ENCODE peak calls at places on chromosomes 4 and X, in nine cellular contexts. One of them, this sample, is unnamed.

GRCh38 chr4:165700855-165701254 is 172.2 kb upstream of the TLL1 start:
- DNase-seq in CD8-positive, alpha-beta T cell: no peak
- DNase-seq in colonic mucosa: no peak
- DNase-seq in ovary: no peak
- DNase-seq in hepatocyte: no peak
- DNase-seq in dorsolateral prefrontal cortex: no peak
- DNase-seq in HFF-Myc: no peak
- DNase-seq in epithelial cell of esophagus: peak
- DNase-seq in adrenal gland: no peak
- DNase-seq in this sample: peak

GRCh38 chr4:95889662-95890061 is 49.8 kb downstream of the PDHA2 start:
- DNase-seq in adrenal gland: no peak
- DNase-seq in ovary: no peak
- DNase-seq in hepatocyte: peak
- DNase-seq in HFF-Myc: no peak
- DNase-seq in CD8-positive, alpha-beta T cell: no peak
- DNase-seq in dorsolateral prefrontal cortex: no peak
- DNase-seq in epithelial cell of esophagus: peak
- DNase-seq in colonic mucosa: no peak
- DNase-seq in this sample: peak

GRCh38 chr4:159272341-159273125 is 169.7 kb downstream of the RAPGEF2 start:
- DNase-seq in hepatocyte: no peak
- DNase-seq in epithelial cell of esophagus: no peak
- DNase-seq in HFF-Myc: no peak
- DNase-seq in CD8-positive, alpha-beta T cell: no peak
- DNase-seq in adrenal gland: no peak
- DNase-seq in ovary: no peak
- DNase-seq in dorsolateral prefrontal cortex: no peak
- DNase-seq in colonic mucosa: no peak
- DNase-seq in this sample: peak

GRCh38 chr4:159248383-159249178 is 145.7 kb downstream of the RAPGEF2 start:
- DNase-seq in colonic mucosa: no peak
- DNase-seq in hepatocyte: peak
- DNase-seq in CD8-positive, alpha-beta T cell: no peak
- DNase-seq in dorsolateral prefrontal cortex: no peak
- DNase-seq in ovary: no peak
- DNase-seq in HFF-Myc: no peak
- DNase-seq in epithelial cell of esophagus: no peak
- DNase-seq in adrenal gland: no peak
- DNase-seq in this sample: peak

GRCh38 chr4:187849556-187850245 is 145.9 kb upstream of the ZFP42 start:
- DNase-seq in adrenal gland: no peak
- DNase-seq in dorsolateral prefrontal cortex: no peak
- DNase-seq in ovary: no peak
- DNase-seq in hepatocyte: no peak
- DNase-seq in HFF-Myc: no peak
- DNase-seq in epithelial cell of esophagus: no peak
- DNase-seq in CD8-positive, alpha-beta T cell: no peak
- DNase-seq in colonic mucosa: no peak
- DNase-seq in this sample: no peak

GRCh38 chr4:47913328-47913727 is 1.1 kb downstream of the NFXL1 start:
- DNase-seq in colonic mucosa: no peak
- DNase-seq in CD8-positive, alpha-beta T cell: no peak
- DNase-seq in hepatocyte: peak
- DNase-seq in adrenal gland: no peak
- DNase-seq in epithelial cell of esophagus: peak
- DNase-seq in ovary: no peak
- DNase-seq in HFF-Myc: no peak
- DNase-seq in dorsolateral prefrontal cortex: no peak
- DNase-seq in this sample: no peak

GRCh38 chrX:119391279-119391678 is 7.9 kb upstream of the SLC25A43 start:
- DNase-seq in dorsolateral prefrontal cortex: no peak
- DNase-seq in HFF-Myc: no peak
- DNase-seq in ovary: no peak
- DNase-seq in CD8-positive, alpha-beta T cell: no peak
- DNase-seq in adrenal gland: no peak
- DNase-seq in hepatocyte: no peak
- DNase-seq in epithelial cell of esophagus: peak
- DNase-seq in colonic mucosa: peak
- DNase-seq in this sample: peak

GRCh38 chr4:169383724-169384123 is 113.0 kb upstream of the SH3RF1 start:
- DNase-seq in adrenal gland: no peak
- DNase-seq in epithelial cell of esophagus: peak
- DNase-seq in ovary: no peak
- DNase-seq in HFF-Myc: peak
- DNase-seq in colonic mucosa: no peak
- DNase-seq in hepatocyte: no peak
- DNase-seq in dorsolateral prefrontal cortex: no peak
- DNase-seq in CD8-positive, alpha-beta T cell: no peak
- DNase-seq in this sample: peak

GRCh38 chr4:101156619-101157310 is 190.6 kb downstream of the PPP3CA start:
- DNase-seq in ovary: no peak
- DNase-seq in hepatocyte: no peak
- DNase-seq in HFF-Myc: no peak
- DNase-seq in epithelial cell of esophagus: no peak
- DNase-seq in colonic mucosa: no peak
- DNase-seq in CD8-positive, alpha-beta T cell: no peak
- DNase-seq in adrenal gland: no peak
- DNase-seq in dorsolateral prefrontal cortex: no peak
- DNase-seq in this sample: no peak

GRCh38 chrX:18425199-18426003 is at the start of gene CDKL5:
- DNase-seq in colonic mucosa: peak
- DNase-seq in epithelial cell of esophagus: peak
- DNase-seq in ovary: peak
- DNase-seq in hepatocyte: peak
- DNase-seq in CD8-positive, alpha-beta T cell: peak
- DNase-seq in dorsolateral prefrontal cortex: peak
- DNase-seq in HFF-Myc: peak
- DNase-seq in adrenal gland: peak
- DNase-seq in this sample: peak

GRCh38 chr4:56320293-56320692 is 67.0 kb downstream of the AASDH start:
- DNase-seq in adrenal gland: no peak
- DNase-seq in HFF-Myc: no peak
- DNase-seq in CD8-positive, alpha-beta T cell: no peak
- DNase-seq in dorsolateral prefrontal cortex: no peak
- DNase-seq in hepatocyte: no peak
- DNase-seq in ovary: no peak
- DNase-seq in colonic mucosa: no peak
- DNase-seq in epithelial cell of esophagus: peak
- DNase-seq in this sample: peak

GRCh38 chrX:100880368-100880767 is 6.2 kb upstream of the NOX1 start:
- DNase-seq in epithelial cell of esophagus: no peak
- DNase-seq in HFF-Myc: no peak
- DNase-seq in CD8-positive, alpha-beta T cell: no peak
- DNase-seq in colonic mucosa: peak
- DNase-seq in ovary: no peak
- DNase-seq in hepatocyte: no peak
- DNase-seq in dorsolateral prefrontal cortex: no peak
- DNase-seq in adrenal gland: no peak
- DNase-seq in this sample: no peak

DNA sequence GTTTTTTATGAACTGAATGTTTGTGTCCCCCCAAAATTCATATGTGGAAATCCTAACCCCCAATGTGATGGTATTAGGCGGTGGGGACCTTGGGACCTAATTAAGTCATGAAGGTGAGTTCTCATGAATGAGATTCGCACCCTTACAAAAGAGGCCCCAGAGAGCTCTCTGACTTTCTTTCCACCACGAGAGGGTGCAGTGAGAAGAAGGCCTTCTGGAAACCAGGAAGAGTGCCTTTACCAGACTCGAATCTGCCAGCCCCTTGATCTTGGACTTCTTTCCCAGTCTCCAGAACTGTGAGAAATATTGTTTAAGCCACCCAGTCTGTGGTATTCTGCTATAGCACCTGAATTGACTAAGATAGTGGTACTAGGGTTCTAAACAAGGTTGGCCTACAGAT is 40.8 kb downstream of the STK26 start:
- DNase-seq in HFF-Myc: no peak
- DNase-seq in ovary: no peak
- DNase-seq in hepatocyte: no peak
- DNase-seq in dorsolateral prefrontal cortex: no peak
- DNase-seq in epithelial cell of esophagus: no peak
- DNase-seq in colonic mucosa: no peak
- DNase-seq in CD8-positive, alpha-beta T cell: no peak
- DNase-seq in adrenal gland: no peak
- DNase-seq in this sample: no peak
- TF ChIP-seq CTCF in HFF-Myc: no peak
- TF ChIP-seq CTCF in ovary: no peak
- TF ChIP-seq CTCF in hepatocyte: no peak
- TF ChIP-seq CTCF in dorsolateral prefrontal cortex: no peak
- TF ChIP-seq CTCF in epithelial cell of esophagus: no peak
- TF ChIP-seq CTCF in colonic mucosa: no peak
- TF ChIP-seq CTCF in CD8-positive, alpha-beta T cell: no peak
- TF ChIP-seq CTCF in adrenal gland: no peak
- TF ChIP-seq CTCF in this sample: no peak

DNA sequence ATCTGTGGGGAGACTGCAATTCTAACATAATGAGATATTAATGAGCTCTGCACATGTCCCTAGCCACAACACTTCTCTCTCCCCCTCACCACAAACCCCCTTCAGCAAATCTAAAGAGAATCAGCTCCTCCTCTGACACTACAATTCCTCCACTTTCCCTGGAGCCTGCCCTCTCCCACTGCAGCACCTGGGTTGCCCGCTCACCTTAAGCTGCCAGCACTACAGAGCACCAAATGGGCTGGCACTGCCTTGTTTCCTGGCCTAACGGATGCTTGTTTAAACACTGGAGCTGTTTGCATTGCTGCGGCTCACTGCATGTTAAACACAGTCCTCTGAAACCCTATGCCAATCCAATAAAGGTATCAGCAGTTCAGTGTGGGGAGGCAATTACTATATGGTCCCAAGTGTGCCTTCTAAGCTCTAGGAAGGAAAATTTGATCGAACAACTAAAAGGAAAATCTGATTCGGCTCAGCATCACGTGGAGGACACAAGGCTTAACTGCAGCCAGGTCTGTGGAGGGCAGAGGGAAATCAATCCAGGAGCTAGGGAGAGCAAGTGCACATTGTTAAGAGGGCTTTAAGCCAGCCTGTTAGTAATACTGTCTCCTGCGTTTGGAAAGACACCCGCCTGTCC is 232.3 kb downstream of the MAML3 start:
- DNase-seq in hepatocyte: no peak
- DNase-seq in CD8-positive, alpha-beta T cell: no peak
- DNase-seq in epithelial cell of esophagus: no peak
- DNase-seq in HFF-Myc: no peak
- DNase-seq in ovary: no peak
- DNase-seq in dorsolateral prefrontal cortex: no peak
- DNase-seq in colonic mucosa: peak
- DNase-seq in adrenal gland: no peak
- DNase-seq in this sample: no peak
- H3K4me3 ChIP-seq in hepatocyte: no peak
- H3K4me3 ChIP-seq in CD8-positive, alpha-beta T cell: no peak
- H3K4me3 ChIP-seq in epithelial cell of esophagus: no peak
- H3K4me3 ChIP-seq in HFF-Myc: no peak
- H3K4me3 ChIP-seq in ovary: no peak
- H3K4me3 ChIP-seq in dorsolateral prefrontal cortex: no peak
- H3K4me3 ChIP-seq in colonic mucosa: no peak
- H3K4me3 ChIP-seq in adrenal gland: no peak
- H3K4me3 ChIP-seq in this sample: no peak

GRCh38 chr4:146244496-146244895 is 30.2 kb downstream of the REELD1 start:
- DNase-seq in HFF-Myc: no peak
- DNase-seq in epithelial cell of esophagus: no peak
- DNase-seq in ovary: no peak
- DNase-seq in adrenal gland: no peak
- DNase-seq in CD8-positive, alpha-beta T cell: no peak
- DNase-seq in hepatocyte: no peak
- DNase-seq in colonic mucosa: no peak
- DNase-seq in dorsolateral prefrontal cortex: no peak
- DNase-seq in this sample: no peak

GRCh38 chr4:146243883-146244277 is 29.5 kb downstream of the REELD1 start:
- DNase-seq in colonic mucosa: no peak
- DNase-seq in hepatocyte: no peak
- DNase-seq in epithelial cell of esophagus: no peak
- DNase-seq in HFF-Myc: no peak
- DNase-seq in dorsolateral prefrontal cortex: no peak
- DNase-seq in CD8-positive, alpha-beta T cell: no peak
- DNase-seq in adrenal gland: no peak
- DNase-seq in ovary: no peak
- DNase-seq in this sample: no peak

GRCh38 chr4:146245899-146246298 is 31.6 kb downstream of the REELD1 start:
- DNase-seq in colonic mucosa: no peak
- DNase-seq in HFF-Myc: no peak
- DNase-seq in epithelial cell of esophagus: no peak
- DNase-seq in hepatocyte: no peak
- DNase-seq in dorsolateral prefrontal cortex: no peak
- DNase-seq in ovary: no peak
- DNase-seq in CD8-positive, alpha-beta T cell: no peak
- DNase-seq in adrenal gland: peak
- DNase-seq in this sample: no peak

GRCh38 chr4:146245246-146245645 is 30.9 kb downstream of the REELD1 start:
- DNase-seq in epithelial cell of esophagus: no peak
- DNase-seq in colonic mucosa: peak
- DNase-seq in hepatocyte: peak
- DNase-seq in HFF-Myc: no peak
- DNase-seq in dorsolateral prefrontal cortex: no peak
- DNase-seq in adrenal gland: no peak
- DNase-seq in CD8-positive, alpha-beta T cell: no peak
- DNase-seq in ovary: no peak
- DNase-seq in this sample: no peak

DNA sequence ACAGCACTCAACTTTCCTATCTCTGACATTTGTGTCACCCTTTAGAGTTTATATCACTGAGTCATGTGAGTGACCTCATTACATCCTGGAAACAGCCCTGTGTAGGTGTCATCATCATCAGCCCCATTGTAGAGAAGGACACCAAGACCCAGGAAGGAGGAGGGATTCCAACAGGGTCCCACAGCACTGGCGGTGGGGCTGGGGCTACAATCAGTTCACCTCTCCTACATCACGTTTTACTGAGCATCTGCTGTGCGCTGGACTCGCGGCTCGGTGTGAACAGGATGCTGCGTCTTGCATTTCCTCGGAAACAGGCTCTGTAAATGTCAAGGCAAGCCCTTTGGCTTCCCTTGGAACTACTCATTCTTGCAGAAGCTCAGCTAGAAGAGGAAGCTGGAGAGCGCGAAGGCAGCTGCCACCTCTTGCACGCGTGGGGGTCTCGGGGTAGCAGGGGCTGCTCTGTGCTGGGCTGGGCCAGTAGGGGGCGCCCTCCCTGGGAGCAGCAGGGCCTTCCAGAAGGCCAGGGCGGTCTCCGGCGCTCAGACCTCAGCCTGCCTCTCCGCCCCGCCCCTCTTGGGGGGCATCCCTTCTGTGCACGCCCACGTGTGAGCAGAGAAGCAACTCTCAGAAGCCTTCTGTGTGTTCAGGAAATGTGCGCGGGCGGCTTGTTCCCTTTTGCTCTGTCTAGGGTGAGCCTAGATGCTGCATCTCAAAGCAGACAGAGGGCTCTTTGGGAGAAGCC is 29.0 kb downstream of the REELD1 start:
- DNase-seq in ovary: peak
- DNase-seq in colonic mucosa: no peak
- DNase-seq in epithelial cell of esophagus: peak
- DNase-seq in HFF-Myc: no peak
- DNase-seq in dorsolateral prefrontal cortex: no peak
- DNase-seq in CD8-positive, alpha-beta T cell: peak
- DNase-seq in adrenal gland: peak
- DNase-seq in hepatocyte: no peak
- DNase-seq in this sample: peak
- TF ChIP-seq CTCF in ovary: no peak
- TF ChIP-seq CTCF in colonic mucosa: peak
- TF ChIP-seq CTCF in epithelial cell of esophagus: peak
- TF ChIP-seq CTCF in HFF-Myc: peak
- TF ChIP-seq CTCF in dorsolateral prefrontal cortex: peak
- TF ChIP-seq CTCF in CD8-positive, alpha-beta T cell: peak
- TF ChIP-seq CTCF in adrenal gland: no peak
- TF ChIP-seq CTCF in hepatocyte: peak
- TF ChIP-seq CTCF in this sample: no peak

GRCh38 chrX:40009462-40009851 is 88.3 kb downstream of the BCOR start:
- DNase-seq in HFF-Myc: no peak
- DNase-seq in hepatocyte: no peak
- DNase-seq in colonic mucosa: no peak
- DNase-seq in ovary: peak
- DNase-seq in dorsolateral prefrontal cortex: no peak
- DNase-seq in CD8-positive, alpha-beta T cell: no peak
- DNase-seq in epithelial cell of esophagus: no peak
- DNase-seq in adrenal gland: no peak
- DNase-seq in this sample: no peak
- H3K4me3 ChIP-seq in HFF-Myc: no peak
- H3K4me3 ChIP-seq in hepatocyte: peak
- H3K4me3 ChIP-seq in colonic mucosa: no peak
- H3K4me3 ChIP-seq in ovary: no peak
- H3K4me3 ChIP-seq in dorsolateral prefrontal cortex: peak
- H3K4me3 ChIP-seq in CD8-positive, alpha-beta T cell: peak
- H3K4me3 ChIP-seq in epithelial cell of esophagus: no peak
- H3K4me3 ChIP-seq in adrenal gland: no peak
- H3K4me3 ChIP-seq in this sample: no peak

This sample was measured in fibroblast of pulmonary artery.